ENCODE peak calls at places on chromosomes 12 and 14, in nine cellular contexts. F is HFF-Myc; I is heart right ventricle; J is stimulated activated CD4-positive, alpha-beta T cell treated with anti-CD3 and anti-CD28 coated beads, Interleukin-4, amount 100 ng/mL, for 1 hour; A is NCI-H774; P is fibroblast of mammary gland; T is HFFc6; Y is C1 segment of cervical spinal cord; H is Right ventricle myocardium inferior. G is an unnamed sample.

GRCh38 chr12:57164454-57164853 is 17.0 kb upstream of the LRP1-AS start:
- DNase-seq in F (no peak), I (no peak), J (no peak), A (no peak), P (no peak), T (no peak), Y (no peak), H (no peak), G (no peak)

GRCh38 chr12:44869503-44869902 is 6.6 kb downstream of the NELL2 start:
- DNase-seq in F (no peak), I (no peak), J (no peak), A (no peak), P (no peak), T (no peak), Y (no peak), H (no peak), G (no peak)

GRCh38 chr12:131942671-131943070 is 7.1 kb upstream of the EP400 start:
- DNase-seq in F (no peak), I (no peak), J (no peak), A (no peak), P (no peak), T (no peak), Y (no peak), H (no peak), G (no peak)

GRCh38 chr12:662541-663292 is 528 bp downstream of the NINJ2 start:
- DNase-seq in F (no peak), I (no peak), J (no peak), A (no peak), P (no peak), T (no peak), Y (peak; percentile 8), H (no peak), G (no peak)

GRCh38 chr12:107336705-107337104 is 243.4 kb upstream of the CRY1 start:
- DNase-seq in F (no peak), I (no peak), J (no peak), A (peak; percentile 11), P (no peak), T (no peak), Y (no peak), H (no peak), G (no peak)

GRCh38 chr12:30450872-30451271 is 244.8 kb downstream of the IPO8 start:
- DNase-seq in F (no peak), I (no peak), J (no peak), A (no peak), P (peak; percentile 78), T (no peak), Y (no peak), H (no peak), G (no peak)

GRCh38 chr14:91372680-91373495 is 44.7 kb downstream of the CCDC88C start:
- DNase-seq in F (no peak), I (no peak), J (no peak), A (peak; percentile 66), P (no peak), T (no peak), Y (peak; percentile 96), H (no peak), G (no peak)

GRCh38 chr12:31896514-31897039 is 62.6 kb upstream of the RESF1 start:
- DNase-seq in F (peak; percentile 53), I (no peak), J (peak; percentile 67), A (no peak), P (peak; percentile 6), T (no peak), Y (no peak), H (no peak), G (peak; percentile 72)

GRCh38 chr14:75927564-75928087 is 54.2 kb downstream of the TGFB3 start:
- DNase-seq in F (no peak), I (no peak), J (no peak), A (no peak), P (no peak), T (no peak), Y (no peak), H (no peak), G (no peak)

GRCh38 chr12:131413006-131413405 is 297.9 kb upstream of the SFSWAP start:
- DNase-seq in F (no peak), I (no peak), J (no peak), A (no peak), P (no peak), T (no peak), Y (no peak), H (no peak), G (no peak)

GRCh38 chr12:5441497-5442236 is 9.8 kb downstream of the NTF3 start:
- DNase-seq in F (no peak), I (no peak), J (no peak), A (no peak), P (no peak), T (peak; percentile 70), Y (peak; percentile 32), H (no peak), G (no peak)

GRCh38 chr12:111270128-111270651 is 98.7 kb downstream of the PHETA1 start:
- DNase-seq in F (no peak), I (no peak), J (no peak), A (no peak), P (no peak), T (no peak), Y (no peak), H (no peak), G (no peak)

GRCh38 chr12:7004287-7004803 is 13.9 kb downstream of the LPCAT3 start:
- DNase-seq in F (no peak), I (no peak), J (no peak), A (no peak), P (no peak), T (no peak), Y (no peak), H (no peak), G (no peak)

GRCh38 chr12:62689042-62689839 is 222.6 kb downstream of the MON2 start:
- DNase-seq in F (no peak), I (no peak), J (no peak), A (no peak), P (peak; percentile 46), T (no peak), Y (no peak), H (no peak), G (no peak)

GRCh38 chr14:22887260-22887989 is 4.4 kb downstream of the REM2 start:
- DNase-seq in F (no peak), I (no peak), J (peak; percentile 18), A (peak; percentile 89), P (peak; percentile 65), T (peak; percentile 69), Y (no peak), H (no peak), G (no peak)